ENCODE peak calls at places on chromosomes 7 and 10, in six cellular contexts. H, I, F, M, U and Q are unnamed samples.

GRCh38 chr10:31975157-31975765 is 46.6 kb upstream of the ARHGAP12 start:
- DNase-seq in H (no peak), I (no peak), F (no peak), M (no peak), U (no peak), Q (no peak)

GRCh38 chr7:156400046-156400445 is 240.5 kb upstream of the RNF32 start:
- DNase-seq in H (no peak), I (no peak), F (no peak), M (no peak), U (no peak), Q (no peak)

GRCh38 chr10:11307004-11307403 is 289.3 kb downstream of the CELF2 start:
- DNase-seq in H (no peak), I (no peak), F (no peak), M (no peak), U (no peak), Q (no peak)

GRCh38 chr10:125691160-125691981 is 8.4 kb upstream of the TEX36 start:
- DNase-seq in H (no peak), I (no peak), F (no peak), M (no peak), U (peak; percentile 23), Q (no peak)

GRCh38 chr7:102912742-102913141 is at the start of gene LRRC17:
- DNase-seq in H (no peak), I (no peak), F (no peak), M (no peak), U (peak; percentile 94), Q (no peak)

GRCh38 chr10:133328358-133329343 is 8.0 kb downstream of the CALY start:
- DNase-seq in H (no peak), I (no peak), F (peak; percentile 79), M (no peak), U (no peak), Q (no peak)

GRCh38 chr7:140364819-140365218 is 33.5 kb downstream of the SLC37A3 start:
- DNase-seq in H (no peak), I (no peak), F (no peak), M (no peak), U (no peak), Q (no peak)

GRCh38 chr10:57657164-57657765 is 610.4 kb downstream of the IPMK start:
- DNase-seq in H (no peak), I (peak; percentile 66), F (no peak), M (peak; percentile 61), U (peak; percentile 42), Q (no peak)

GRCh38 chr10:63058236-63058635 is 74.9 kb upstream of the NRBF2 start:
- DNase-seq in H (no peak), I (no peak), F (no peak), M (no peak), U (no peak), Q (no peak)

GRCh38 chr10:28248092-28248491 is 54.8 kb downstream of the MPP7 start:
- DNase-seq in H (no peak), I (no peak), F (no peak), M (no peak), U (no peak), Q (no peak)

GRCh38 chr10:36345770-36346169 is 703.7 kb upstream of the FZD8 start:
- DNase-seq in H (no peak), I (no peak), F (no peak), M (no peak), U (no peak), Q (no peak)

GRCh38 chr10:31871266-31871887 is 57.3 kb downstream of the ARHGAP12 start:
- DNase-seq in H (no peak), I (no peak), F (no peak), M (no peak), U (no peak), Q (no peak)

GRCh38 chr10:97686962-97687784 is at the start of gene AVPI1:
- DNase-seq in H (peak; percentile 94), I (peak; percentile 96), F (peak; percentile 99), M (peak; percentile 96), U (peak; percentile 96), Q (peak; percentile 82)

GRCh38 chr7:157058026-157058425 is 47.6 kb upstream of the MNX1 start:
- DNase-seq in H (no peak), I (no peak), F (no peak), M (no peak), U (no peak), Q (no peak)

GRCh38 chr10:17512341-17513001 is 58.1 kb upstream of the ST8SIA6 start:
- DNase-seq in H (no peak), I (peak; percentile 8), F (peak; percentile 68), M (no peak), U (peak; percentile 99), Q (no peak)

GRCh38 chr7:131501422-131501821 is 55.0 kb downstream of the PODXL start:
- DNase-seq in H (no peak), I (no peak), F (no peak), M (no peak), U (peak; percentile 58), Q (no peak)

GRCh38 chr7:17618652-17618974 is 320.2 kb downstream of the AHR start:
- DNase-seq in H (no peak), I (no peak), F (no peak), M (no peak), U (no peak), Q (no peak)

GRCh38 chr7:37833107-37833817 is 15.1 kb upstream of the NME8 start:
- DNase-seq in H (no peak), I (peak; percentile 84), F (peak; percentile 52), M (peak; percentile 42), U (peak; percentile 42), Q (peak; percentile 26)

GRCh38 chr7:1571261-1571650 is 1.4 kb upstream of the PSMG3 start:
- DNase-seq in H (no peak), I (no peak), F (no peak), M (no peak), U (no peak), Q (no peak)

GRCh38 chr10:47008769-47009168 is 97.5 kb downstream of the PTPN20 start:
- DNase-seq in H (no peak), I (no peak), F (no peak), M (no peak), U (no peak), Q (no peak)

GRCh38 chr7:95772298-95772770 is at the start of gene DYNC1I1:
- DNase-seq in H (no peak), I (peak; percentile 82), F (peak; percentile 86), M (peak; percentile 69), U (peak; percentile 64), Q (peak; percentile 73)

GRCh38 chr10:86962136-86962980 is 4.0 kb downstream of the SNCG start:
- DNase-seq in H (no peak), I (no peak), F (peak; percentile 60), M (no peak), U (no peak), Q (no peak)

GRCh38 chr7:149846021-149846420 is 7.8 kb downstream of the ZNF862 start:
- DNase-seq in H (no peak), I (no peak), F (no peak), M (no peak), U (no peak), Q (no peak)

GRCh38 chr10:58817499-58817898 is 304.8 kb downstream of the BICC1 start:
- DNase-seq in H (no peak), I (no peak), F (no peak), M (no peak), U (no peak), Q (no peak)

GRCh38 chr7:5397657-5398237 is 25.9 kb downstream of the TNRC18 start:
- DNase-seq in H (no peak), I (no peak), F (no peak), M (no peak), U (no peak), Q (no peak)

GRCh38 chr10:46297406-46298204 is 10.8 kb downstream of the ANTXRL start:
- DNase-seq in H (no peak), I (no peak), F (no peak), M (no peak), U (no peak), Q (no peak)

GRCh38 chr10:12511651-12512050 is 162.3 kb downstream of the CAMK1D start:
- DNase-seq in H (no peak), I (no peak), F (no peak), M (no peak), U (no peak), Q (no peak)